ENCODE peak calls at places on chromosomes 1 and 21, in six cellular contexts. J, G, Q, O, N and C are unnamed samples.

GRCh38 chr1:32500387-32501209 is 35.7 kb downstream of the ZBTB8B start:
- DNase-seq in Q (peak), N (peak), J (peak), O (no peak), G (peak), C (no peak)

GRCh38 chr21:14737922-14738321 is 191.8 kb upstream of the SAMSN1 start:
- DNase-seq in Q (no peak), G (peak), O (peak), N (no peak), J (peak), C (no peak)

GRCh38 chr1:183812686-183813569 is 8.0 kb downstream of the RGL1 start:
- DNase-seq in Q (no peak), G (peak), N (no peak), O (no peak), J (peak), C (no peak)

GRCh38 chr1:63874278-63874880 is 100.6 kb downstream of the ROR1 start:
- DNase-seq in J (peak), N (no peak), Q (no peak), O (no peak), G (peak), C (no peak)

GRCh38 chr1:65049941-65050713 is 83.8 kb upstream of the JAK1 start:
- DNase-seq in J (no peak), O (no peak), Q (no peak), N (no peak), G (no peak), C (no peak)

GRCh38 chr1:214957330-214958137 is 125.0 kb upstream of the KCNK2 start:
- DNase-seq in G (peak), O (no peak), N (no peak), Q (no peak), J (peak), C (no peak)

GRCh38 chr1:76919123-76919522 is 51.8 kb downstream of the ST6GALNAC5 start:
- DNase-seq in N (no peak), Q (no peak), J (no peak), G (no peak), O (no peak), C (no peak)

GRCh38 chr1:186950547-186950946 is 121.8 kb downstream of the PLA2G4A start:
- DNase-seq in G (peak), Q (no peak), J (peak), O (no peak), N (no peak), C (no peak)

GRCh38 chr1:7549277-7549676 is 221.8 kb upstream of the VAMP3 start:
- DNase-seq in G (peak), N (peak), J (peak), Q (no peak), O (no peak), C (no peak)

GRCh38 chr1:30378991-30379581 is 344.3 kb downstream of the MATN1 start:
- DNase-seq in N (peak), G (peak), Q (no peak), J (peak), O (no peak), C (no peak)

GRCh38 chr1:197911172-197911856 is 5.9 kb upstream of the LHX9 start:
- DNase-seq in N (peak), O (no peak), J (no peak), G (no peak), Q (no peak), C (no peak)

GRCh38 chr1:161367684-161368398 is at the start of gene CFAP126:
- DNase-seq in G (peak), O (peak), Q (no peak), J (peak), N (peak), C (no peak)

GRCh38 chr1:21866629-21867009 is 54.6 kb downstream of the LDLRAD2 start:
- DNase-seq in O (no peak), J (no peak), N (no peak), G (no peak), Q (no peak), C (no peak)

GRCh38 chr1:155008015-155008941 is 5.7 kb downstream of the ZBTB7B start:
- DNase-seq in O (no peak), J (no peak), N (no peak), Q (no peak), G (no peak), C (no peak)

GRCh38 chr1:6456800-6457466 is 9.0 kb downstream of the TNFRSF25 start:
- DNase-seq in G (no peak), O (no peak), N (no peak), J (no peak), Q (no peak), C (no peak)

GRCh38 chr1:237695878-237696277 is 194.8 kb downstream of the ZP4 start:
- DNase-seq in N (no peak), G (no peak), Q (no peak), O (no peak), J (no peak), C (no peak)

GRCh38 chr1:237705462-237705861 is 185.3 kb downstream of the ZP4 start:
- DNase-seq in G (no peak), J (no peak), O (no peak), Q (no peak), N (no peak), C (no peak)

GRCh38 chr1:237702161-237702560 is 188.6 kb downstream of the ZP4 start:
- DNase-seq in O (no peak), G (no peak), J (no peak), Q (no peak), N (no peak), C (no peak)

GRCh38 chr1:237701534-237701933 is 189.2 kb downstream of the ZP4 start:
- DNase-seq in G (no peak), N (no peak), J (no peak), Q (no peak), O (no peak), C (no peak)
- TF ChIP-seq CTCF in G (no peak), N (no peak), J (no peak), Q (no peak), O (no peak), C (no peak)

GRCh38 chr1:231369282-231369681 is 31.2 kb downstream of the SPRTN start:
- DNase-seq in N (no peak), Q (no peak), J (no peak), G (no peak), O (no peak), C (no peak)
- TF ChIP-seq CTCF in N (no peak), Q (no peak), J (peak), G (no peak), O (no peak), C (no peak)

DNA sequence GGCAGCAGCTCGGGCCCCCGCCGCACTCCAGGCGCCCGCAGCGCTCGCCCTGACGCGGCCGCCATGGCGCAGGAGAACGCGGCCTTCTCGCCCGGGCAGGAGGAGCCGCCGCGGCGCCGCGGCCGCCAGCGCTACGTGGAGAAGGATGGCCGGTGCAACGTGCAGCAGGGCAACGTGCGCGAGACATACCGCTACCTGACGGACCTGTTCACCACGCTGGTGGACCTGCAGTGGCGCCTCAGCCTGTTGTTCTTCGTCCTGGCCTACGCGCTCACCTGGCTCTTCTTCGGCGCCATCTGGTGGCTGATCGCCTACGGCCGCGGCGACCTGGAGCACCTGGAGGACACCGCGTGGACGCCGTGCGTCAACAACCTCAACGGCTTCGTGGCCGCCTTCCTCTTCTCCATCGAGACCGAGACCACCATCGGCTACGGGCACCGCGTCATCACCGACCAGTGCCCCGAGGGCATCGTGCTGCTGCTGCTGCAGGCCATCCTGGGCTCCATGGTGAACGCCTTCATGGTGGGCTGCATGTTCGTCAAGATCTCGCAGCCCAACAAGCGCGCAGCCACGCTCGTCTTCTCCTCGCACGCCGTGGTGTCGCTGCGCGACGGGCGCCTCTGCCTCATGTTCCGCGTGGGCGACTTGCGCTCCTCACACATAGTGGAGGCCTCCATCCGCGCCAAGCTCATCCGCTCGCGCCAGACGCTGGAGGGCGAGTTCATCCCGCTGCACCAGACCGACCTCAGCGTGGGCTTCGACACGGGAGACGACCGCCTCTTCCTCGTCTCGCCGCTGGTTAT is 2.8 kb downstream of the KCNJ9 start:
- DNase-seq in O (peak), G (no peak), N (peak), J (peak), Q (peak), C (no peak)
- TF ChIP-seq CTCF in O (peak), G (peak), N (peak), J (peak), Q (peak), C (no peak)

GRCh38 chr1:86499987-86500593 is 31.4 kb downstream of the CLCA1 start:
- DNase-seq in Q (no peak), O (no peak), G (peak), J (peak), N (no peak), C (no peak)
- TF ChIP-seq CTCF in Q (peak), O (peak), G (peak), J (peak), N (peak), C (peak)

GRCh38 chr1:162406811-162407210 is 5.1 kb downstream of the SH2D1B start:
- DNase-seq in Q (no peak), N (no peak), J (no peak), O (no peak), G (no peak), C (no peak)
- TF ChIP-seq CTCF in Q (no peak), N (no peak), J (no peak), O (no peak), G (no peak), C (no peak)

DNA sequence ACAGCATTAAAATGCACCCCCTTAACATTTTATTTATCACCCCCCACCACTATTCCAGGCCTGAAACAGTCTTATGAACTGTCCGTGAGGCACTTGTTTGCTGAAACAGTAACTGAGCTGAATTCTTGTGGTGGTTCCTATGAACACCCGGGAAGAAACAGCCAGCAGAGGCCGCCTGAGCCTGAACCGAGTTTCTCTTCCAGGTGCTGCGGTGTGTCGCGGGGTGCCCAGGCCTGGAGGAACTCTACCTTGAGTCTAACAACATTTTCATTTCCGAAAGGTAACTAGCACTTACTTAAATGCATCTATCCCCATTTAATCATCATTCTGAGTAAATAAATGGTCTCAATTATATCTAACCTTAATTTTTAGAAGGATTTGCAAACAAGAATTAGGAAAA is 66.8 kb downstream of the TBCE start:
- DNase-seq in O (no peak), N (no peak), J (no peak), G (no peak), Q (no peak), C (no peak)
- TF ChIP-seq CTCF in O (no peak), N (no peak), J (no peak), G (no peak), Q (no peak), C (no peak)

GRCh38 chr1:54519709-54520108 is 28.3 kb upstream of the ACOT11 start:
- DNase-seq in Q (no peak), O (no peak), N (no peak), G (no peak), J (no peak), C (no peak)
- TF ChIP-seq CTCF in Q (no peak), O (no peak), N (no peak), G (no peak), J (no peak), C (no peak)

GRCh38 chr1:203630697-203631096 is 4.1 kb downstream of the ATP2B4 start:
- DNase-seq in G (no peak), J (no peak), N (no peak), Q (no peak), O (no peak), C (no peak)

GRCh38 chr1:203629509-203630082 is 3.0 kb downstream of the ATP2B4 start:
- DNase-seq in Q (peak), J (peak), O (peak), N (peak), G (peak), C (peak)

GRCh38 chr1:203632941-203633340 is 6.3 kb downstream of the ATP2B4 start:
- DNase-seq in J (no peak), O (no peak), Q (no peak), G (no peak), N (no peak), C (no peak)

GRCh38 chr1:203631349-203631748 is 4.7 kb downstream of the ATP2B4 start:
- DNase-seq in N (no peak), G (no peak), O (no peak), J (no peak), Q (no peak), C (no peak)

GRCh38 chr1:203631946-203632345 is 5.3 kb downstream of the ATP2B4 start:
- DNase-seq in J (no peak), G (no peak), Q (no peak), O (no peak), N (no peak), C (no peak)
- TF ChIP-seq CTCF in J (no peak), G (no peak), Q (no peak), O (no peak), N (no peak), C (no peak)

GRCh38 chr1:202590975-202591411 is 119.3 kb downstream of the SYT2 start:
- DNase-seq in G (no peak), O (no peak), Q (no peak), J (no peak), N (no peak), C (no peak)
- TF ChIP-seq CTCF in G (no peak), O (no peak), Q (no peak), J (no peak), N (no peak), C (no peak)